ENCODE peak calls at places on chromosomes 6 and 20, in nine cellular contexts. U is A549, B is WTC11, O is SK-N-SH, P is fibroblast of the aortic adventitia, A is BE2C, Y is fibroblast of mammary gland, V is osteocyte, X is OCI-LY7. H is an unnamed sample.
A peak's percentile ranks its signal among the peaks of the same experiment; 100 is the strongest.

GRCh38 chr6:135434095-135434494 is 63.4 kb downstream of the AHI1 start:
- DNase-seq in U (no peak), B (no peak), O (no peak), P (no peak), A (no peak), Y (no peak), V (no peak), X (peak; percentile 29), H (no peak)

GRCh38 chr20:58418949-58419748 is 30.1 kb downstream of the VAPB start:
- DNase-seq in U (no peak), B (no peak), O (no peak), P (no peak), A (no peak), Y (no peak), V (no peak), X (no peak), H (no peak)

GRCh38 chr6:101758338-101758737 is 364.8 kb downstream of the GRIK2 start:
- DNase-seq in U (no peak), B (no peak), O (no peak), P (peak; percentile 23), A (no peak), Y (no peak), V (no peak), X (no peak), H (no peak)

GRCh38 chr6:111427341-111428116 is 55.5 kb downstream of the REV3L start:
- DNase-seq in U (no peak), B (no peak), O (no peak), P (peak; percentile 80), A (no peak), Y (peak; percentile 91), V (no peak), X (peak; percentile 7), H (no peak)

GRCh38 chr20:47272893-47273590 is 83.5 kb downstream of the ZMYND8 start:
- DNase-seq in U (peak; percentile 67), B (peak; percentile 28), O (peak; percentile 73), P (peak; percentile 81), A (peak; percentile 52), Y (peak; percentile 79), V (no peak), X (peak; percentile 75), H (peak; percentile 52)

GRCh38 chr6:43817192-43817591 is 47.2 kb downstream of the VEGFA start:
- DNase-seq in U (peak; percentile 66), B (peak; percentile 65), O (no peak), P (peak; percentile 24), A (peak; percentile 72), Y (peak; percentile 36), V (no peak), X (peak; percentile 42), H (no peak)

GRCh38 chr6:44471271-44471981 is 83.9 kb downstream of the CDC5L start:
- DNase-seq in U (no peak), B (no peak), O (no peak), P (no peak), A (no peak), Y (no peak), V (peak; percentile 76), X (no peak), H (no peak)

GRCh38 chr6:90222724-90223198 is 73.9 kb downstream of the BACH2 start:
- DNase-seq in U (peak; percentile 9), B (no peak), O (no peak), P (no peak), A (no peak), Y (peak; percentile 81), V (no peak), X (no peak), H (no peak)

GRCh38 chr20:5495939-5496338 is 179.2 kb upstream of the PROKR2 start:
- DNase-seq in U (no peak), B (no peak), O (no peak), P (no peak), A (no peak), Y (no peak), V (no peak), X (no peak), H (no peak)

GRCh38 chr6:131281471-131282270 is 146.4 kb downstream of the AKAP7 start:
- DNase-seq in U (no peak), B (peak; percentile 59), O (no peak), P (no peak), A (no peak), Y (peak; percentile 23), V (no peak), X (peak; percentile 31), H (peak; percentile 18)

GRCh38 chr20:41716911-41717310 is 98.7 kb upstream of the CHD6 start:
- DNase-seq in U (no peak), B (no peak), O (no peak), P (no peak), A (no peak), Y (no peak), V (no peak), X (no peak), H (no peak)

GRCh38 chr20:3729811-3730550 is 2.5 kb upstream of the HSPA12B start:
- DNase-seq in U (no peak), B (no peak), O (no peak), P (no peak), A (no peak), Y (no peak), V (no peak), X (no peak), H (no peak)

GRCh38 chr6:5610640-5611039 is 349.3 kb downstream of the FARS2 start:
- DNase-seq in U (no peak), B (no peak), O (no peak), P (no peak), A (no peak), Y (no peak), V (no peak), X (no peak), H (no peak)

GRCh38 chr6:123417411-123417810 is 219.3 kb downstream of the TRDN start:
- DNase-seq in U (no peak), B (no peak), O (no peak), P (no peak), A (no peak), Y (no peak), V (no peak), X (no peak), H (no peak)

GRCh38 chr6:123418101-123418500 is 218.6 kb downstream of the TRDN start:
- DNase-seq in U (no peak), B (no peak), O (no peak), P (no peak), A (no peak), Y (peak; percentile 4), V (no peak), X (no peak), H (no peak)

DNA sequence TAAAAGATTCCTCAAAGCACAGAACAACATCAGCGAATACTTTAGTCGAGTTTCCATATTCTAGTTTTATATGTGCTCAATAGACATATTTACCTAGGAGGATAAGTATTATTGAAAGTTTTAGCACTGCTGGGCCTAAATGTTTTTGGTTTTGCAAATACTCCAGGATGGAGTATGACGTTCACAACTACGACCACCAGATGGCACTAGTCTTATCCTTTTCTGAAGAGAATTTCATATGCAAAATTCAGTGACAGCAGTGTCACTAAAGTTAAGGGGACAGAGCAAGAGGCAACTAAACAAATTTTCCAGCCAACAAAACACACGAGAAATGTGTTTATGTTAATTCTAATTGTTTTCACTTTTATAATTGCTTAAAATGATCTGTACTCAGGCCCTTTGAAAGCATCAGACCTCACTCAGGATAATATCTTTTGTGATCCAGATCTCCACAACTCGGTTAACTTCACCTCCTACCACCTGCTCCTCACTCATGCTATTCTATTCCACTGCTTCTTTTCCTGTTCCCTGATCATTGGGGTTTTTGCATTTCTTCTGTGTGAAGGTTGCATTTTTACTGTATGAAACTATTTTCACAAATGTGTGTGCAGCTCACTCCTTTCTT is 220.8 kb downstream of the TRDN start:
- DNase-seq in U (peak; percentile 0), B (peak; percentile 60), O (peak; percentile 12), P (peak; percentile 79), A (peak; percentile 59), Y (peak; percentile 65), V (no peak), X (peak; percentile 65), H (peak; percentile 62)
- TF ChIP-seq CTCF in U (peak; percentile 68), B (peak; percentile 81), O (peak; percentile 80), P (peak; percentile 71), A (peak; percentile 70), Y (peak; percentile 69), V (peak; percentile 83), X (peak; percentile 88), H (peak; percentile 76)

DNA sequence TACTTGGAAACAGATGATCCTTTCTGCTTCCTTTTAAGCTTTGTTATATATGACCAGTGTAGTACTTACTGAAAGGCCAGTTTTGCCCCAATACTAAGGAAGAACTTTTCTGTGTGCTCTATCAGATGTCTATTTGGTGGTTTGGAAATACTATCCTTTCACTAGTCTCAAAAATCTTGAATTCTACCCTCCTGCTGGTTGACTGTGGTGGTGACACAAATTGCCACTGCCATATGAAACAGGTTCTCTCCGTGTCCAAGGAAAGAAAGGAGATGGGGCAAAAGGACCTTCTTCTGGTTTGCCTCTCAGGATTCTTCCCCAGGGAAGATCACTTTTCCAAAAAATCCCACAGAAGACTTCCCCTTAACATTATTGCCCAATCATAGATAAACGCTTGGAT is 6.2 kb downstream of the GJE1 start:
- DNase-seq in U (no peak), B (no peak), O (no peak), P (no peak), A (no peak), Y (no peak), V (no peak), X (no peak), H (no peak)
- TF ChIP-seq CTCF in U (no peak), B (no peak), O (no peak), P (no peak), A (no peak), Y (no peak), V (no peak), X (no peak), H (no peak)

GRCh38 chr6:79231101-79231500 is 3.4 kb downstream of the HMGN3 start:
- DNase-seq in U (no peak), B (no peak), O (no peak), P (no peak), A (no peak), Y (no peak), V (no peak), X (no peak), H (no peak)

GRCh38 chr6:79232696-79233462 is 1.6 kb downstream of the HMGN3 start:
- DNase-seq in U (no peak), B (no peak), O (no peak), P (no peak), A (no peak), Y (no peak), V (no peak), X (no peak), H (no peak)

GRCh38 chr6:79234150-79235022 is at the start of gene HMGN3:
- DNase-seq in U (peak; percentile 69), B (peak; percentile 92), O (peak; percentile 93), P (peak; percentile 92), A (peak; percentile 98), Y (peak; percentile 88), V (peak; percentile 98), X (peak; percentile 94), H (peak; percentile 89)

GRCh38 chr6:79230149-79230548 is 4.3 kb downstream of the HMGN3 start:
- DNase-seq in U (no peak), B (no peak), O (no peak), P (no peak), A (no peak), Y (no peak), V (no peak), X (no peak), H (no peak)

GRCh38 chr6:79233611-79234149 is 802 bp downstream of the HMGN3 start:
- DNase-seq in U (peak; percentile 74), B (peak; percentile 84), O (peak; percentile 90), P (peak; percentile 79), A (peak; percentile 89), Y (peak; percentile 85), V (peak; percentile 94), X (peak; percentile 71), H (peak; percentile 84)
- TF ChIP-seq CTCF in U (no peak), B (no peak), O (peak; percentile 30), P (peak; percentile 58), A (peak; percentile 38), Y (peak; percentile 19), V (peak; percentile 46), X (peak; percentile 22), H (no peak)

GRCh38 chr20:1297486-1297885 is 31.4 kb downstream of the SNPH start:
- DNase-seq in U (no peak), B (no peak), O (no peak), P (no peak), A (no peak), Y (no peak), V (no peak), X (no peak), H (no peak)
- TF ChIP-seq CTCF in U (no peak), B (no peak), O (no peak), P (no peak), A (no peak), Y (no peak), V (no peak), X (no peak), H (no peak)

H was measured in nephron progenitor cell.